ENCODE peak calls at places on chromosomes 3 and 15, in eight cellular contexts. J is sciatic nerve; G is NCI-H1694 treated with DMSO at 0.1 percent for 48 hours; M is memory B cell; I is activated CD8-positive, alpha-beta memory T cell treated with anti-CD3 and anti-CD28 coated beads for 24 hours; C is T1000; V is GM23248; F is CD8-positive, alpha-beta T cell. R is an unnamed sample.

GRCh38 chr3:178343433-178344038 is 192.7 kb upstream of the KCNMB2 start:
- DNase-seq in G (no peak), I (no peak), V (no peak), J (no peak), M (no peak), F (no peak), C (no peak), R (no peak)

GRCh38 chr3:66729685-66730393 is 229.0 kb upstream of the LRIG1 start:
- DNase-seq in V (no peak), I (no peak), F (no peak), J (no peak), C (no peak), M (no peak), G (no peak), R (no peak)

GRCh38 chr3:117898722-117899121 is 1135.9 kb downstream of the IGSF11 start:
- DNase-seq in V (no peak), I (no peak), C (no peak), M (no peak), F (no peak), G (no peak), J (no peak), R (peak; percentile 11)

GRCh38 chr3:46695962-46696922 is 2.8 kb upstream of the ALS2CL start:
- DNase-seq in F (no peak), I (no peak), C (no peak), G (no peak), V (peak; percentile 81), J (no peak), M (no peak), R (no peak)

GRCh38 chr3:72597756-72598195 is 250.5 kb downstream of the SHQ1 start:
- DNase-seq in F (no peak), V (peak; percentile 44), M (no peak), J (no peak), G (no peak), C (no peak), I (no peak), R (no peak)

GRCh38 chr15:75639191-75639708 is 774 bp downstream of the IMP3 start:
- DNase-seq in J (no peak), F (no peak), G (no peak), V (peak; percentile 51), I (no peak), C (no peak), M (no peak), R (no peak)

GRCh38 chr3:127175272-127175671 is 17.7 kb upstream of the PRR23E start:
- DNase-seq in V (no peak), F (no peak), C (no peak), M (no peak), G (no peak), I (no peak), J (no peak), R (no peak)

GRCh38 chr3:81861593-81861992 is 100.1 kb upstream of the GBE1 start:
- DNase-seq in I (no peak), M (no peak), C (no peak), J (no peak), G (no peak), V (no peak), F (no peak), R (no peak)

GRCh38 chr15:66873856-66874255 is 171.8 kb downstream of the SMAD6 start:
- DNase-seq in F (no peak), V (no peak), G (no peak), C (no peak), M (no peak), J (no peak), I (peak; percentile 35), R (no peak)

GRCh38 chr15:39455502-39455991 is 125.3 kb upstream of the THBS1 start:
- DNase-seq in F (no peak), J (no peak), C (no peak), M (no peak), G (peak; percentile 35), I (no peak), V (peak; percentile 91), R (no peak)

GRCh38 chr3:155673411-155673810 is 71.5 kb downstream of the PLCH1 start:
- DNase-seq in V (no peak), I (no peak), G (no peak), F (no peak), C (no peak), M (no peak), J (no peak), R (no peak)

GRCh38 chr3:71905426-71905825 is 120.5 kb upstream of the PROK2 start:
- DNase-seq in G (no peak), J (no peak), V (no peak), I (no peak), C (no peak), M (peak; percentile 30), F (no peak), R (no peak)

GRCh38 chr3:79217096-79217495 is 550.7 kb downstream of the ROBO1 start:
- DNase-seq in C (no peak), G (no peak), I (no peak), V (no peak), J (no peak), F (no peak), M (no peak), R (no peak)

GRCh38 chr3:124300416-124300815 is 308.5 kb upstream of the ROPN1 start:
- DNase-seq in F (no peak), C (no peak), G (no peak), M (no peak), V (no peak), I (no peak), J (no peak), R (no peak)

GRCh38 chr15:101028772-101029438 is 109.7 kb downstream of the LRRK1 start:
- DNase-seq in V (no peak), G (no peak), C (no peak), M (no peak), I (peak; percentile 38), J (peak; percentile 51), F (peak; percentile 7), R (no peak)

GRCh38 chr3:115657168-115657567 is 33.9 kb downstream of the GAP43 start:
- DNase-seq in J (no peak), M (no peak), F (no peak), V (no peak), C (no peak), G (no peak), I (no peak), R (no peak)

GRCh38 chr15:35437157-35437556 is 108.8 kb downstream of the DPH6 start:
- DNase-seq in G (no peak), V (peak; percentile 27), J (no peak), F (no peak), M (no peak), C (no peak), I (no peak), R (no peak)

GRCh38 chr3:149954812-149955211 is 15.9 kb downstream of the PFN2 start:
- DNase-seq in F (no peak), I (no peak), G (no peak), C (no peak), V (peak; percentile 19), J (no peak), M (no peak), R (no peak)

GRCh38 chr3:86563358-86563970 is 427.5 kb downstream of the VGLL3 start:
- DNase-seq in J (no peak), V (peak; percentile 67), I (no peak), F (no peak), M (no peak), C (no peak), G (peak; percentile 2), R (no peak)

GRCh38 chr3:167843886-167844285 is 108.4 kb downstream of the SERPINI1 start:
- DNase-seq in C (no peak), F (no peak), I (no peak), G (no peak), J (no peak), M (no peak), V (no peak), R (no peak)

GRCh38 chr3:79506751-79507150 is 261.0 kb downstream of the ROBO1 start:
- DNase-seq in G (no peak), M (no peak), F (no peak), V (no peak), C (no peak), I (no peak), J (no peak), R (no peak)

GRCh38 chr15:57419335-57419734 is 43.0 kb downstream of the CGNL1 start:
- DNase-seq in M (no peak), I (no peak), C (no peak), G (no peak), F (no peak), V (no peak), J (no peak), R (no peak)

R was measured in Calu3.